ENCODE peak calls at places on chromosomes 6 and 20, in seven cellular contexts. B, S, F, E, A, J and Q are unnamed samples.

GRCh38 chr6:80932364-80932763 is 820.1 kb downstream of the TENT5A start:
- DNase-seq in B (no peak), S (no peak), F (no peak), E (no peak), A (no peak), J (no peak), Q (no peak)

GRCh38 chr6:163759542-163759941 is 345.0 kb downstream of the QKI start:
- DNase-seq in B (no peak), S (no peak), F (no peak), E (no peak), A (no peak), J (no peak), Q (no peak)

GRCh38 chr6:151007069-151007468 is 141.6 kb downstream of the MTHFD1L start:
- DNase-seq in B (no peak), S (no peak), F (no peak), E (no peak), A (no peak), J (no peak), Q (no peak)

GRCh38 chr6:134961366-134961765 is 11.5 kb upstream of the ALDH8A1 start:
- DNase-seq in B (no peak), S (no peak), F (no peak), E (no peak), A (no peak), J (no peak), Q (no peak)

GRCh38 chr6:125170376-125170775 is 16.8 kb downstream of the TPD52L1 start:
- DNase-seq in B (no peak), S (no peak), F (no peak), E (no peak), A (no peak), J (no peak), Q (no peak)

GRCh38 chr6:14818422-14818884 is 427.4 kb upstream of the JARID2 start:
- DNase-seq in B (no peak), S (no peak), F (no peak), E (no peak), A (no peak), J (no peak), Q (no peak)

GRCh38 chr20:37327748-37328147 is 18.2 kb upstream of the SRC start:
- DNase-seq in B (no peak), S (no peak), F (no peak), E (no peak), A (peak), J (no peak), Q (no peak)

GRCh38 chr6:63821442-63821841 is 185.8 kb downstream of the PHF3 start:
- DNase-seq in B (no peak), S (no peak), F (no peak), E (no peak), A (no peak), J (no peak), Q (no peak)